ENCODE peak calls at places on chromosomes 12 and 14, in four cellular contexts. O, J, U and V are unnamed samples.

GRCh38 chr12:6606331-6607131 is 648 bp downstream of the CHD4 start:
- DNase-seq in O (no peak), J (peak; percentile 43), U (peak; percentile 23), V (no peak)

GRCh38 chr14:81406863-81407262 is 6.7 kb upstream of the STON2 start:
- DNase-seq in O (no peak), J (peak; percentile 45), U (peak; percentile 74), V (no peak)

GRCh38 chr14:60573943-60574496 is 65.1 kb downstream of the SIX6 start:
- DNase-seq in O (no peak), J (no peak), U (no peak), V (no peak)

GRCh38 chr14:62792578-62792977 is 252.7 kb downstream of the KCNH5 start:
- DNase-seq in O (no peak), J (no peak), U (no peak), V (no peak)

GRCh38 chr14:75831455-75831854 is 150.3 kb downstream of the TGFB3 start:
- DNase-seq in O (no peak), J (peak; percentile 34), U (peak; percentile 91), V (peak; percentile 60)

GRCh38 chr14:105068818-105069217 is 3.6 kb upstream of the GPR132 start:
- DNase-seq in O (no peak), J (no peak), U (no peak), V (no peak)

GRCh38 chr14:89755816-89756215 is 198.7 kb downstream of the EFCAB11 start:
- DNase-seq in O (no peak), J (no peak), U (no peak), V (no peak)

GRCh38 chr12:53381739-53382630 is 2.0 kb downstream of the SP1 start:
- DNase-seq in O (no peak), J (peak; percentile 45), U (peak; percentile 48), V (peak; percentile 89)

GRCh38 chr12:108125073-108125472 is 4.0 kb upstream of the WSCD2 start:
- DNase-seq in O (no peak), J (no peak), U (no peak), V (no peak)

GRCh38 chr14:67068246-67068645 is 121.0 kb upstream of the GARIN2 start:
- DNase-seq in O (no peak), J (no peak), U (peak; percentile 65), V (no peak)

GRCh38 chr12:83321971-83322370 is 635.3 kb downstream of the TMTC2 start:
- DNase-seq in O (no peak), J (no peak), U (no peak), V (no peak)

GRCh38 chr14:50088731-50089130 is 27.6 kb downstream of the VCPKMT start:
- DNase-seq in O (no peak), J (no peak), U (no peak), V (no peak)

GRCh38 chr12:50750366-50750765 is 13.5 kb upstream of the ATF1 start:
- DNase-seq in O (no peak), J (no peak), U (no peak), V (no peak)

GRCh38 chr12:86256169-86256568 is at the start of gene MGAT4C:
- DNase-seq in O (no peak), J (no peak), U (peak; percentile 8), V (no peak)

GRCh38 chr12:24960222-24960855 is 11.4 kb upstream of the BCAT1 start:
- DNase-seq in O (no peak), J (no peak), U (peak; percentile 62), V (no peak)

GRCh38 chr14:106844608-106845285 is 1318.4 kb downstream of the TMEM121 start:
- DNase-seq in O (no peak), J (no peak), U (no peak), V (no peak)

GRCh38 chr14:51182166-51182565 is 57.9 kb upstream of the TMX1 start:
- DNase-seq in O (no peak), J (no peak), U (peak; percentile 47), V (peak; percentile 10)

GRCh38 chr12:41619705-41620104 is 431.6 kb downstream of the PDZRN4 start:
- DNase-seq in O (no peak), J (no peak), U (no peak), V (no peak)

GRCh38 chr12:53217930-53218307 is 10.9 kb upstream of the ITGB7 start:
- DNase-seq in O (no peak), J (no peak), U (no peak), V (no peak)

GRCh38 chr12:94589591-94590001 is 60.8 kb downstream of the TMCC3 start:
- DNase-seq in O (no peak), J (no peak), U (no peak), V (peak; percentile 58)

GRCh38 chr12:118448341-118448740 is 72.0 kb downstream of the SUDS3 start:
- DNase-seq in O (no peak), J (no peak), U (no peak), V (no peak)

GRCh38 chr12:110704750-110705149 is 15.8 kb upstream of the HVCN1 start:
- DNase-seq in O (no peak), J (no peak), U (no peak), V (no peak)

GRCh38 chr14:20522332-20522731 is 17.0 kb downstream of the RNASE10 start:
- DNase-seq in O (no peak), J (no peak), U (no peak), V (no peak)

GRCh38 chr14:80485764-80486163 is 274.5 kb upstream of the DIO2 start:
- DNase-seq in O (no peak), J (no peak), U (no peak), V (no peak)

GRCh38 chr14:52661314-52661713 is 34.0 kb downstream of the ERO1A start:
- DNase-seq in O (no peak), J (no peak), U (no peak), V (no peak)

GRCh38 chr12:24850486-24850885 is 98.4 kb downstream of the BCAT1 start:
- DNase-seq in O (no peak), J (no peak), U (no peak), V (no peak)

GRCh38 chr14:95156153-95156764 is 1.1 kb downstream of the DICER1 start:
- DNase-seq in O (no peak), J (no peak), U (peak; percentile 26), V (no peak)

DNA sequence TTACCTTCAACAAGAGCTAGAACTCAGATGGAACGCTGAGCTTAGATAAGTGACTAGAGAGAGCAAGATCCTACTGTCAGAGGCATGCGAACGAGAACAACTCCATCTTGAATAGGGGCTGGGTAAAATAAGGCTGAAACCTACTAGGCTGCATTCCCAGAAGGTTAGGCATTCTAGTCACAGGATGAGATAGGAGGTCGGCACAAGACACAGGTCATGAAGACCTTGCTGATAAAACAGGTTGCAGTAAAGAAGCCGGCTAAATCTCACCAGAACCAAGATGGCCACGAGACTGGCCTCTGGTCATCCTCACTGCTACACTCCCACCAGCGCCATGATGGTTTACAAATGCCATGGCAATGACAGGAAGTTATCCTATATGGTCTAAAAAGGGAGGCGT is 59.6 kb upstream of the PLEKHG3 start:
- DNase-seq in O (no peak), J (no peak), U (no peak), V (no peak)
- H3K27ac ChIP-seq in O (peak overlapping the region; percentile 95), J (peak overlapping the region; percentile 24), U (peak overlapping the region; percentile 83), V (no peak overlapping the region)

GRCh38 chr12:19200261-19200660 is 70.7 kb downstream of the PLEKHA5 start:
- DNase-seq in O (no peak), J (no peak), U (peak; percentile 76), V (no peak)
- H3K27ac ChIP-seq in O (no peak overlapping the region), J (no peak overlapping the region), U (no peak overlapping the region), V (no peak overlapping the region)

GRCh38 chr14:99270491-99271287 is 1.3 kb downstream of the BCL11B start:
- DNase-seq in O (no peak), J (no peak), U (no peak), V (no peak)
- H3K27ac ChIP-seq in O (no peak overlapping the region), J (no peak overlapping the region), U (no peak overlapping the region), V (no peak overlapping the region)

GRCh38 chr14:69658664-69659261 is 47.4 kb downstream of the SUSD6 start:
- DNase-seq in O (no peak), J (no peak), U (peak; percentile 85), V (peak; percentile 57)
- H3K27ac ChIP-seq in O (no peak overlapping the region), J (no peak overlapping the region), U (no peak overlapping the region), V (peak overlapping the region; percentile 94)

GRCh38 chr14:54127526-54127925 is 170.9 kb upstream of the BMP4 start:
- DNase-seq in O (no peak), J (no peak), U (peak; percentile 66), V (no peak)

GRCh38 chr14:54129850-54130640 is 173.4 kb upstream of the BMP4 start:
- DNase-seq in O (no peak), J (no peak), U (peak; percentile 45), V (no peak)

GRCh38 chr14:54123836-54124235 is 167.2 kb upstream of the BMP4 start:
- DNase-seq in O (no peak), J (no peak), U (peak; percentile 57), V (no peak)

GRCh38 chr14:54125109-54125508 is 168.5 kb upstream of the BMP4 start:
- DNase-seq in O (no peak), J (no peak), U (no peak), V (no peak)

GRCh38 chr14:54126947-54127346 is 170.3 kb upstream of the BMP4 start:
- DNase-seq in O (no peak), J (no peak), U (no peak), V (no peak)
- H3K27ac ChIP-seq in O (no peak overlapping the region), J (no peak overlapping the region), U (no peak overlapping the region), V (no peak overlapping the region)

GRCh38 chr12:1574863-1575254 is 19.5 kb downstream of the FBXL14 start:
- DNase-seq in O (no peak), J (no peak), U (no peak), V (no peak)

GRCh38 chr12:1575287-1575798 is 19.0 kb downstream of the FBXL14 start:
- DNase-seq in O (no peak), J (no peak), U (no peak), V (no peak)

GRCh38 chr12:1575799-1576401 is 18.5 kb downstream of the FBXL14 start:
- DNase-seq in O (no peak), J (no peak), U (no peak), V (no peak)

GRCh38 chr12:1573960-1574862 is 20.2 kb downstream of the FBXL14 start:
- DNase-seq in O (no peak), J (no peak), U (no peak), V (no peak)

GRCh38 chr12:1576410-1577240 is 17.8 kb downstream of the FBXL14 start:
- DNase-seq in O (no peak), J (no peak), U (peak; percentile 82), V (no peak)
- H3K27ac ChIP-seq in O (peak overlapping the region; percentile 88), J (no peak overlapping the region), U (peak overlapping the region; percentile 85), V (no peak overlapping the region)

GRCh38 chr14:71468701-71469100 is 463.5 kb upstream of the RGS6 start:
- DNase-seq in O (no peak), J (no peak), U (no peak), V (no peak)
- H3K27ac ChIP-seq in O (no peak overlapping the region), J (no peak overlapping the region), U (no peak overlapping the region), V (no peak overlapping the region)

DNA sequence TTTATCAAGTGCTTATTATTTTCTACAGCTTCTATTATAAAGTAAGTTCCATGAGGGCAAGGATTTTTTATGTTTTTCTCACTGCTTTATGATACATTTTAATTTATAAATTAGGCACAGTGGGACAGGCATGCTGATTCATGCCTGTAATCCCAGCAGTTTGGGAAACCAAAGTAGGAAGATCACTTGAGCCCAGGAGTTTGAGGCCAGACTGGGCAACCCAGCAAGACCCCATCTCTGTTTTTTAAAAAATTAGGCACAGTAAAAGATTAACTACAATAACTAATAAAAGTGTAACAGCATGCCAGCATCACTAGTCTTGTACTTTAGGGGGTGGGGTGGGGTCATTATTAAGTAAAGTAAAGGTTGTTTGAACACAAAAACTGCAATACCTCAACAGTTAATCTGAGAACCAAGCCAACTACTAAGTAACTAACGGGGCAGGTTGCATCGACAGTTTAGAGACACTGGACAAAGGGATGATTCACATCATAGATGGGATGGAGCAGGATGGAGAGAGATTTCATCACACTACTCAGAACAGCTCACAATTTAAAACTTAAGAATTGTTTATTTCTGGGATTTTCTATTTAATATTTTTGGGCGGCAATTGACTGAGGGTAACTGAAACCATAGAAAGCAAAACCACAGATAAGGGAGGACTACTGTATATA is 119.5 kb downstream of the PLEKHA5 start:
- DNase-seq in O (no peak), J (no peak), U (peak; percentile 44), V (no peak)
- H3K27ac ChIP-seq in O (peak overlapping the region; percentile 57), J (no peak overlapping the region), U (no peak overlapping the region), V (peak overlapping the region; percentile 51)